ENCODE peak calls at places on chromosomes 11 and 22, in five cellular contexts. P, Y, H, Q and D are unnamed samples.

GRCh38 chr11:134645576-134645975 is 233.5 kb upstream of the B3GAT1 start:
- DNase-seq in P (no peak), Y (no peak), H (no peak), Q (no peak), D (no peak)

GRCh38 chr11:124077266-124077665 is 36.1 kb upstream of the OR10G7 start:
- DNase-seq in P (no peak), Y (no peak), H (no peak), Q (no peak), D (no peak)

GRCh38 chr11:9943346-9944110 is 279.7 kb downstream of the SWAP70 start:
- DNase-seq in P (no peak), Y (no peak), H (no peak), Q (no peak), D (peak; percentile 4)

GRCh38 chr11:30358569-30358968 is 35.7 kb downstream of the ARL14EP start:
- DNase-seq in P (no peak), Y (no peak), H (no peak), Q (no peak), D (no peak)

GRCh38 chr11:87926250-87926970 is 248.8 kb downstream of the RAB38 start:
- DNase-seq in P (no peak), Y (no peak), H (no peak), Q (no peak), D (no peak)

GRCh38 chr11:128098840-128099239 is 488.5 kb downstream of the ETS1 start:
- DNase-seq in P (no peak), Y (no peak), H (no peak), Q (no peak), D (no peak)

GRCh38 chr22:42820075-42820763 is 36.9 kb downstream of the ARFGAP3 start:
- DNase-seq in P (no peak), Y (peak; percentile 28), H (no peak), Q (no peak), D (no peak)

GRCh38 chr22:50129121-50129734 is 39.4 kb downstream of the MOV10L1 start:
- DNase-seq in P (no peak), Y (no peak), H (no peak), Q (no peak), D (no peak)

GRCh38 chr22:30305519-30305905 is 16.2 kb upstream of the CASTOR1 start:
- DNase-seq in P (no peak), Y (no peak), H (peak; percentile 59), Q (no peak), D (no peak)

GRCh38 chr22:20615021-20615420 is 107.6 kb downstream of the MED15 start:
- DNase-seq in P (no peak), Y (no peak), H (no peak), Q (no peak), D (no peak)

GRCh38 chr11:66365711-66366619 is 5.6 kb downstream of the SLC29A2 start:
- DNase-seq in P (no peak), Y (peak; percentile 7), H (no peak), Q (no peak), D (no peak)
- TF ChIP-seq POLR2AphosphoS5 in P (no peak), Y (no peak), H (no peak), Q (peak; percentile 53), D (peak; percentile 33)

DNA sequence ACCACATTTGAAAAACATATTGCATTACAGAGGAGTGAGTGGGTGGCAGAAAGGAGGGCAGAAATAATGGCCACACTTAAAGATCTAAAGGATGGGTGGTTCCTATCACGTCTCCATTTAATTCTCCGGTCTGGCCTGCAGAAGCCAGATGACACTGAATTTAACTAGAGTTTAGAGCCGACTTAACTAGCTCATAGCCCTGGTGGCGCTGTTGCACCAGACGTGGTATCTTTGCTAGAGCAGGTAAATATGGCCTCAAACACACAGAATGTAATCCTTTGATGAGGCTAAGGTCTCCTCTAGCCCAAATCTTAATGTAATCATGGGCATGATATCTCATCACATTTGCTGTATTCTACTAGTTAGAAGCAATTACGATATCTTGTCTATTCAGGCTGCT is 51.5 kb upstream of the GAL start:
- DNase-seq in P (peak; percentile 58), Y (peak; percentile 64), H (no peak), Q (peak; percentile 68), D (peak; percentile 67)
- TF ChIP-seq RFX5 in P (no peak), Y (no peak), H (no peak), Q (no peak), D (no peak)

GRCh38 chr11:33018840-33019239 is 3.2 kb downstream of the DEPDC7 start:
- DNase-seq in P (no peak), Y (no peak), H (no peak), Q (no peak), D (no peak)

GRCh38 chr11:33017478-33017877 is 1.8 kb downstream of the DEPDC7 start:
- DNase-seq in P (no peak), Y (peak; percentile 31), H (no peak), Q (no peak), D (peak; percentile 58)

GRCh38 chr11:33015621-33016551 is at the start of gene DEPDC7:
- DNase-seq in P (peak; percentile 95), Y (peak; percentile 93), H (no peak), Q (peak; percentile 96), D (peak; percentile 89)

GRCh38 chr11:33016654-33017053 is 976 bp downstream of the DEPDC7 start:
- DNase-seq in P (no peak), Y (no peak), H (no peak), Q (no peak), D (no peak)

DNA sequence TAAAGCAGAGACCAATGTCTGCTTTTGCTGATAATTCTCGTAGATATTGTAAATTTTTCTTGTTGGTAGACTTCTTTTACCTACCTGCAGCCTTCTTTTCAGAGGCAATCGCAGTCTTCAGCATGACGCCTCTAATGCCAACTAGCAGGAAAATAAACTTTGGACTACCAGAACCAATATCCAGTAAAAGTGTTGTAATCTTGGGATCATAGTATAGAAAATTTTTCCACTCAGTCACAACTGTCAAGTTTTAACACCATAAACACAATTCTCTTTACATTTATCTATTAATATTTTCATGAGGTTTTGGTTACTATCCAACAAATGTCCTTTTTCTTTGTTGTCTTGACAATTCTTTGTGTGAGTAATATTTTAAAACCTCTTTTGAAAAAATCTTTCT is 2.3 kb downstream of the DEPDC7 start:
- DNase-seq in P (no peak), Y (no peak), H (no peak), Q (no peak), D (peak; percentile 58)
- TF ChIP-seq POLR2AphosphoS5 in P (no peak), Y (no peak), H (no peak), Q (no peak), D (peak; percentile 56)

GRCh38 chr22:29030016-29030617 is 31.5 kb downstream of the C22orf31 start:
- DNase-seq in P (no peak), Y (no peak), H (no peak), Q (no peak), D (peak; percentile 72)
- TF ChIP-seq RFX5 in P (no peak), Y (no peak), H (no peak), Q (no peak), D (no peak)

DNA sequence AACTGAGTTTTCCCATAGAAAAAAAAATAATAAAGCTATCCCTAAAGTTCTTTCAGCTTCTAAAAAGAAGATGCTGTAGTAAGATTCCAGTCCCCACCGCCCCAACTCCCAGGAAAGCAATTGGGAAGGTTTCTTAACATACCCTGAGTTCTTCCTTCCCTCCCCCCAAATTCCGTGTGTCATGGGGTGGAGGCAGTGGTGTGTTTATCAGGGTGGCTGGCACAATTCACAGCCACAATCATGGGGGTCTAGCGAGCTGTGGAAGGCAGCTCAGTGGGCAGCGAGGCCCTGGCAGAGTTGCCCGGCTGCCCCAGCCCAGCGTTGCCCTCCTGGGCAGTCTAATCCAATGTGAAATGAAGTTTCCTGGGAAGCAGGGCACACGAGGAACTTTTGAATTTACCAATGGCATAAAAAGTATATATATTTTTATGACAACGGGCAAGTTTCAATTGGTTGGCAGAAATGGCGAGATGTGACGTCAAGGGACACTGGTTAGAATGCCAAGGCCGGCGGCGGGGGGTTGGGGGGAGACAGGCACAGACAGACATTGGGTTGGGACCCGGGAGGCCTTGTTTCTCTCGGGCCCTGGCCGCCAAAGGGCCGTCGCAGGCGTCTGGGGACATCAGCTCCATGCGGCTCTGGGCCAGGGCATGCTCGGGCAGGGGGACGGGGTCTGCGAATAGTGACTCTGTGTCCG is 80.7 kb upstream of the PPARA start:
- DNase-seq in P (peak; percentile 78), Y (no peak), H (no peak), Q (no peak), D (no peak)
- TF ChIP-seq POLR2AphosphoS5 in P (peak; percentile 80), Y (no peak), H (no peak), Q (no peak), D (no peak)

GRCh38 chr22:38062782-38063181 is 5.6 kb downstream of the PICK1 start:
- DNase-seq in P (no peak), Y (no peak), H (no peak), Q (no peak), D (no peak)
- TF ChIP-seq RFX5 in P (no peak), Y (no peak), H (no peak), Q (no peak), D (no peak)

GRCh38 chr22:38843716-38844660 is at the start of gene NPTXR:
- DNase-seq in P (peak; percentile 90), Y (peak; percentile 78), H (no peak), Q (peak; percentile 71), D (peak; percentile 30)
- TF ChIP-seq POLR2AphosphoS5 in P (no peak), Y (peak; percentile 27), H (no peak), Q (no peak), D (peak; percentile 16)